ENCODE peak calls at places on chromosomes 16 and 17, in five cellular contexts. V, Y, U, H and D are unnamed samples.

GRCh38 chr17:7436556-7437368 is 1.5 kb downstream of the TMEM102 start:
- DNase-seq in H (peak; percentile 73), V (peak; percentile 57), U (peak; percentile 68), Y (peak; percentile 85), D (peak; percentile 92)

GRCh38 chr17:43169561-43170139 is 1.4 kb upstream of the NBR1 start:
- DNase-seq in Y (peak; percentile 47), U (no peak), V (peak; percentile 29), H (peak; percentile 82), D (peak; percentile 52)

GRCh38 chr16:67199011-67199807 is at the start of gene ELMO3:
- DNase-seq in H (no peak), Y (no peak), U (no peak), V (no peak), D (no peak)

GRCh38 chr17:29592850-29593545 is at the start of gene ANKRD13B:
- DNase-seq in U (no peak), Y (peak; percentile 74), V (peak; percentile 55), H (no peak), D (no peak)

GRCh38 chr17:83202002-83203000 is 122.9 kb downstream of the METRNL start:
- DNase-seq in V (no peak), U (no peak), Y (peak; percentile 26), H (no peak), D (no peak)

GRCh38 chr16:87496101-87496801 is 3.4 kb upstream of the ZCCHC14 start:
- DNase-seq in H (no peak), V (no peak), U (no peak), Y (peak; percentile 30), D (no peak)

GRCh38 chr16:30896203-30896889 is at the start of gene CTF1:
- DNase-seq in V (peak; percentile 91), U (no peak), H (peak; percentile 90), Y (no peak), D (no peak)

GRCh38 chr17:79619636-79620206 is 8.9 kb upstream of the RBFOX3 start:
- DNase-seq in H (no peak), Y (peak; percentile 7), V (peak; percentile 12), U (no peak), D (no peak)

GRCh38 chr17:65362826-65363225 is 198.6 kb downstream of the AXIN2 start:
- DNase-seq in Y (no peak), U (no peak), V (no peak), H (no peak), D (no peak)

GRCh38 chr16:8798174-8798527 is 512 bp downstream of the PMM2 start:
- DNase-seq in V (no peak), H (no peak), U (peak; percentile 6), Y (no peak), D (peak; percentile 7)

GRCh38 chr16:1674751-1675664 is 3.1 kb upstream of the JPT2 start:
- DNase-seq in H (peak; percentile 73), Y (no peak), V (no peak), U (no peak), D (peak; percentile 59)

GRCh38 chr17:42027961-42028790 is 8.3 kb downstream of the NKIRAS2 start:
- DNase-seq in U (no peak), H (no peak), Y (no peak), V (no peak), D (peak; percentile 70)